ENCODE peak calls at places on chromosomes 1 and 21, in four cellular contexts. One of them, this sample, is unnamed.
A peak's percentile ranks its signal among the peaks of the same experiment; 100 is the strongest.

GRCh38 chr21:45539796-45540600 is 2.2 kb downstream of the SLC19A1 start:
- DNase-seq in testis: no peak
- DNase-seq in AG10803: no peak
- DNase-seq in lower lobe of right lung: peak; percentile 39
- DNase-seq in this sample: peak; percentile 38

GRCh38 chr1:190144650-190145049 is 333.0 kb downstream of the BRINP3 start:
- DNase-seq in testis: no peak
- DNase-seq in lower lobe of right lung: no peak
- DNase-seq in AG10803: no peak
- DNase-seq in this sample: no peak

GRCh38 chr1:39261712-39262221 is 57.3 kb downstream of the MACF1 start:
- DNase-seq in lower lobe of right lung: no peak
- DNase-seq in AG10803: peak; percentile 56
- DNase-seq in testis: no peak
- DNase-seq in this sample: no peak

GRCh38 chr1:20574686-20575543 is 14.0 kb upstream of the CDA start:
- DNase-seq in AG10803: peak; percentile 75
- DNase-seq in testis: peak; percentile 72
- DNase-seq in lower lobe of right lung: peak; percentile 89
- DNase-seq in this sample: peak; percentile 89

GRCh38 chr21:43657355-43658093 is 1.8 kb downstream of the HSF2BP start:
- DNase-seq in lower lobe of right lung: no peak
- DNase-seq in AG10803: no peak
- DNase-seq in testis: no peak
- DNase-seq in this sample: no peak

GRCh38 chr1:237672748-237673147 is 218.0 kb downstream of the ZP4 start:
- DNase-seq in testis: no peak
- DNase-seq in lower lobe of right lung: no peak
- DNase-seq in AG10803: no peak
- DNase-seq in this sample: no peak

GRCh38 chr1:180973360-180973759 is 49.3 kb downstream of the STX6 start:
- DNase-seq in lower lobe of right lung: no peak
- DNase-seq in AG10803: no peak
- DNase-seq in testis: no peak
- DNase-seq in this sample: no peak

GRCh38 chr1:37477946-37478345 is 3.6 kb downstream of the ZC3H12A start:
- DNase-seq in testis: no peak
- DNase-seq in AG10803: no peak
- DNase-seq in lower lobe of right lung: no peak
- DNase-seq in this sample: no peak

GRCh38 chr1:9482816-9483572 is 56.3 kb upstream of the SLC25A33 start:
- DNase-seq in AG10803: no peak
- DNase-seq in lower lobe of right lung: no peak
- DNase-seq in testis: peak; percentile 30
- DNase-seq in this sample: no peak

GRCh38 chr21:44801468-44802395 is at the start of gene UBE2G2:
- DNase-seq in AG10803: peak; percentile 66
- DNase-seq in testis: peak; percentile 83
- DNase-seq in lower lobe of right lung: peak; percentile 87
- DNase-seq in this sample: peak; percentile 70

GRCh38 chr1:7460807-7461206 is 310.3 kb upstream of the VAMP3 start:
- DNase-seq in lower lobe of right lung: no peak
- DNase-seq in AG10803: no peak
- DNase-seq in testis: no peak
- DNase-seq in this sample: no peak

GRCh38 chr1:32818804-32819541 is 1.5 kb downstream of the S100PBP start:
- DNase-seq in AG10803: no peak
- DNase-seq in testis: no peak
- DNase-seq in lower lobe of right lung: no peak
- DNase-seq in this sample: no peak

GRCh38 chr1:15707239-15707940 is 23.3 kb downstream of the PLEKHM2 start:
- DNase-seq in testis: no peak
- DNase-seq in AG10803: no peak
- DNase-seq in lower lobe of right lung: no peak
- DNase-seq in this sample: no peak

GRCh38 chr1:218259800-218260199 is 25.3 kb upstream of the RRP15 start:
- DNase-seq in AG10803: no peak
- DNase-seq in lower lobe of right lung: no peak
- DNase-seq in testis: no peak
- DNase-seq in this sample: no peak
- TF ChIP-seq CTCF in AG10803: no peak
- TF ChIP-seq CTCF in lower lobe of right lung: peak; percentile 27
- TF ChIP-seq CTCF in testis: no peak
- TF ChIP-seq CTCF in this sample: peak; percentile 35

DNA sequence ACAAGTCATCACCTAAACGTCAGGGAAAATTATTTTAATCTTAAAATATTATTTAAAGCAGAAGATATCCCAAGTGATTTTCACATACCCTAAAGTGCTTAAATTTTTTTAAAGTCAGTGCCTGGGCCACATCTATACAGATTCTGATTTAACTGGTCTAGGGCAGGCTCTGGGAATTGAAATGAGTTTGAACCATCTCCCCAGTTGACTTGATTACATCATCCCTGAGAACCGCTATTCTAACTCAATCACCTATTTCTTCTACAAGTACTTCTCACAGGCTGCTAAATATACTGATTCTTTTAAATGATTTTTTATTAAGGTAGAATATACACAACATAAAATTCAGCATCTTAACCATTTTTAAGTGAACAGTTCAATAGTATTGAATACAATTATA is 19.6 kb downstream of the GART start:
- DNase-seq in AG10803: no peak
- DNase-seq in testis: no peak
- DNase-seq in lower lobe of right lung: no peak
- DNase-seq in this sample: no peak
- TF ChIP-seq CTCF in AG10803: no peak
- TF ChIP-seq CTCF in testis: no peak
- TF ChIP-seq CTCF in lower lobe of right lung: no peak
- TF ChIP-seq CTCF in this sample: no peak

DNA sequence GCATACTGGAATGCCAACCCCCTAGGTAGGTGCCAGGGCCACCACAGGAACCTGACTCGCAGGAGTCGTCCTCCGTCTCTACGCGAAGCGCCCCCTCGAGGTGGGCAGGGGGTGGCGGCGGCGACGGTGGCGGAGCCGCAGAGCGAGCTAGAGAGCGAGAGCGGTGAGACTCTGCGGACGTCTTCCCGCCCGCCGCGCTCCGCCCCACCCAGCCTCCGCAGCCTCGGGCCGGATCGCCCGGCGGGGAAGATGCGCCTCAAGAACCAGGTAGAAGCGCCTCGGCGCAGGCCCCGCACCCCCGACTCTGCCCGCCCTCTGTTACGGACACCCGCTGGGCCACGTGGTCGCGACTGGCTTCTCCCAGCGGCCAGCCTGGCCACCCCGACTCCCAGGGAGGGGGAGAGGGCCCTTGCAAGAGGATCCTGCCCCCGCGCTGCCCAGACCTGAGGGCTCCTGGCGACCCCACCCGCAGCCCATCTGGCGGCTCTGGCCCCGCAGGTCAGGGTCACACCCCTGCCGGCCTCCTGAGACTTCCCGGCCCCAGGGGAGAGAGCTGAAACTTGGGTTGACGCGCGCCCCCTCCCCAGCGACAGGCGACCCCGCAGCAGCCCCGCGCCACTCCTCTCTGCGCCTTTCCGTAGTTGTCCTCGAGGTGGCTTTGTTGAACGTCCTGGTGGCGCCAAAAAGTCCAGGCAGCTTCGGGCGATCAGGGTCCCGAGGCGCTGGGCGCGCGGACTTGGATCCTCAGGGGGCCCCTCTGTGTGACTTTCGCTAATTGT is 24.4 kb upstream of the AGBL4 start:
- DNase-seq in testis: peak; percentile 51
- DNase-seq in lower lobe of right lung: no peak
- DNase-seq in AG10803: no peak
- DNase-seq in this sample: no peak
- TF ChIP-seq CTCF in testis: peak; percentile 39
- TF ChIP-seq CTCF in lower lobe of right lung: peak; percentile 14
- TF ChIP-seq CTCF in AG10803: no peak
- TF ChIP-seq CTCF in this sample: no peak

GRCh38 chr1:81811757-81812371 is 11.1 kb downstream of the ADGRL2 start:
- DNase-seq in testis: no peak
- DNase-seq in lower lobe of right lung: no peak
- DNase-seq in AG10803: no peak
- DNase-seq in this sample: no peak
- TF ChIP-seq CTCF in testis: no peak
- TF ChIP-seq CTCF in lower lobe of right lung: no peak
- TF ChIP-seq CTCF in AG10803: no peak
- TF ChIP-seq CTCF in this sample: no peak

GRCh38 chr1:30982937-30983336 is 74.4 kb upstream of the SDC3 start:
- DNase-seq in AG10803: peak; percentile 46
- DNase-seq in testis: no peak
- DNase-seq in lower lobe of right lung: no peak
- DNase-seq in this sample: no peak
- TF ChIP-seq CTCF in AG10803: peak; percentile 25
- TF ChIP-seq CTCF in testis: no peak
- TF ChIP-seq CTCF in lower lobe of right lung: peak; percentile 10
- TF ChIP-seq CTCF in this sample: peak; percentile 38

GRCh38 chr1:156584813-156585212 is 5.3 kb downstream of the TTC24 start:
- DNase-seq in lower lobe of right lung: no peak
- DNase-seq in testis: no peak
- DNase-seq in AG10803: no peak
- DNase-seq in this sample: no peak
- TF ChIP-seq CTCF in lower lobe of right lung: no peak
- TF ChIP-seq CTCF in testis: no peak
- TF ChIP-seq CTCF in AG10803: no peak
- TF ChIP-seq CTCF in this sample: no peak

DNA sequence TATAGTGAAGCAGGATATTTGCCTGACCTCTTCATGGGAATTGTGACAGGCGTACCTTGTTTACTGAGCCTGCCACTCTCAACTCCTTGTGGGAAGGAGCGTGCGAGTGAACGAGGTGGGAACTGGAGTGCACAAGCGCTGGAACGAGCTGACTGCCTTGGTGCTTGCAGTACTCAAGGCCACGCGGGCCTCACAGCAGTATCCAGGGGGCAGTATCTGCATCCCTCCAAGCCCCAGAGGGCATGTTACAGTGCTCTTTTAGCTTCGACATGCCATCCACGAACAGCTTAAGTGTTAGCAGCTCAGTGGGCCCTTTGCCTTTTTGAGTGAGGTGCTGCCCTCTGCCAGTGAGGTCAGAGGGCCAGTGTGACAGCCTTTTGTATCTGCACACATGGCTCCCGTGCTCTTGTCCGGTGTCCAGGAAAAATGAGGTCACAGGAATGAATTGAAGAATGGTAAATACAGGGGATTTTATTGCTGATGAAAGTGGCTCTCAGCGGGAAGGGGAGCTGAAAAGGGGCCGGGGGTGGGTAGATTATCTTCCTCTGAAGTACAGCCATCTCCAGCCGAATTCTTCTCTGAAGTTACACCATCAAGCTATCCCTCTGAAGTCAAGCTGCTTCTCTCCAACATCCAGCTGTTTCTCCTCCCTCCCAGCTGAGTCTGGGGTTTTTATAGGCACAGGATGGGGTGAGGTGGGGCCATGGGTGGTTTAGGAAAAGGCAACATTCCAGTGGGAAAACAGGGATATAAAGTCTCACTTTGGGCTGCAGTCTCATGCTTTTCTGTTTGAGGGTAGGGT is 69.3 kb downstream of the EPB41 start:
- DNase-seq in testis: no peak
- DNase-seq in lower lobe of right lung: peak; percentile 73
- DNase-seq in AG10803: no peak
- DNase-seq in this sample: no peak
- TF ChIP-seq CTCF in testis: no peak
- TF ChIP-seq CTCF in lower lobe of right lung: peak; percentile 19
- TF ChIP-seq CTCF in AG10803: no peak
- TF ChIP-seq CTCF in this sample: no peak

GRCh38 chr1:53274541-53275185 is 36.3 kb upstream of the MAGOH start:
- DNase-seq in testis: no peak
- DNase-seq in AG10803: no peak
- DNase-seq in lower lobe of right lung: no peak
- DNase-seq in this sample: no peak
- TF ChIP-seq CTCF in testis: no peak
- TF ChIP-seq CTCF in AG10803: no peak
- TF ChIP-seq CTCF in lower lobe of right lung: no peak
- TF ChIP-seq CTCF in this sample: no peak

GRCh38 chr1:168734946-168735345 is 5.9 kb upstream of the DPT start:
- DNase-seq in lower lobe of right lung: no peak
- DNase-seq in AG10803: no peak
- DNase-seq in testis: peak; percentile 31
- DNase-seq in this sample: no peak
- TF ChIP-seq CTCF in lower lobe of right lung: no peak
- TF ChIP-seq CTCF in AG10803: no peak
- TF ChIP-seq CTCF in testis: no peak
- TF ChIP-seq CTCF in this sample: no peak

DNA sequence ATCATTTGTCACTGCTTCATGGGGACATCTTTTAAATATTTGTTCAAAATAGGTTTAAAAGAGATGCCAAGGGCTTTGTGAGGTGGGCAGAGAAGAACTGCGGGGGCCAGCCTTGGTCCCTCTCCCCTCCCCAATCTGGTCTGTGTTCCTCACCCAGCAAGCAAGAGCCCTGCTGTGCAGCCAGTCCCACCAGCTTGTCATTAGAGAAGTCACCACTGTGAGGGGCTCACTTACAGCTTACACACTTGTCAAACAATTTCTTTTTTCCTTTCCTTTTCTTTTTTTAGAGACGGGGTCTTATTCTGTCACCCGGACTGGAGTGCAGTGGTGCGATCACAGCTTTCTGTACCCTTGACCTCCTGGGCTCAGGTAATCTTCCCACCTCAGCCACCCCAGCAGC is 10.3 kb upstream of the CDK18 start:
- DNase-seq in testis: no peak
- DNase-seq in AG10803: no peak
- DNase-seq in lower lobe of right lung: no peak
- DNase-seq in this sample: no peak
- TF ChIP-seq CTCF in testis: no peak
- TF ChIP-seq CTCF in AG10803: no peak
- TF ChIP-seq CTCF in lower lobe of right lung: no peak
- TF ChIP-seq CTCF in this sample: no peak

This sample was measured in CD14-positive monocyte.